ENCODE peak calls at places on chromosomes 4 and X, in five cellular contexts. M, B, W, Y and A are unnamed samples. For H3K9me3, the result is how much of the 10 kb centered on the place peaks cover.

GRCh38 chr4:20805716-20806115 is 105.5 kb downstream of the PACRGL start:
- DNase-seq in M (no peak), B (no peak), W (no peak), Y (no peak), A (no peak)

GRCh38 chr4:95232358-95233156 is 316.2 kb downstream of the UNC5C start:
- DNase-seq in M (no peak), B (no peak), W (no peak), Y (no peak), A (no peak)

GRCh38 chrX:118883994-118884393 is 60.4 kb downstream of the ZCCHC12 start:
- DNase-seq in M (no peak), B (peak), W (no peak), Y (no peak), A (no peak)

GRCh38 chrX:16711219-16712115 is 1.0 kb downstream of the CTPS2 start:
- DNase-seq in M (no peak), B (peak), W (no peak), Y (no peak), A (peak)

GRCh38 chr4:119683518-119683917 is 54.9 kb upstream of the PDE5A start:
- DNase-seq in M (no peak), B (no peak), W (no peak), Y (no peak), A (no peak)

GRCh38 chr4:151537726-151538125 is 128.8 kb downstream of the FHIP1A start:
- DNase-seq in M (no peak), B (no peak), W (no peak), Y (no peak), A (no peak)

GRCh38 chrX:13051529-13052172 is 7.2 kb upstream of the FAM9C start:
- DNase-seq in M (no peak), B (no peak), W (peak), Y (no peak), A (no peak)

GRCh38 chrX:16160729-16161128 is 6.6 kb upstream of the MAGEB17 start:
- DNase-seq in M (peak), B (no peak), W (no peak), Y (no peak), A (no peak)

GRCh38 chrX:11597479-11597878 is 68.2 kb downstream of the ARHGAP6 start:
- DNase-seq in M (no peak), B (no peak), W (no peak), Y (no peak), A (no peak)

GRCh38 chrX:26918633-26919032 is 544.5 kb downstream of the PPP4R3C start:
- DNase-seq in M (no peak), B (peak), W (no peak), Y (no peak), A (peak)

GRCh38 chrX:107025538-107025937 is 25.5 kb upstream of the MORC4 start:
- DNase-seq in M (peak), B (peak), W (no peak), Y (no peak), A (peak)

GRCh38 chrX:40449956-40450701 is 130.6 kb upstream of the ATP6AP2 start:
- DNase-seq in M (no peak), B (no peak), W (no peak), Y (no peak), A (peak)

GRCh38 chrX:638482-639131 is 8.0 kb downstream of the SHOX start:
- DNase-seq in M (no peak), B (no peak), W (no peak), Y (no peak), A (no peak)

GRCh38 chr4:103449285-103449684 is 251.1 kb upstream of the CENPE start:
- DNase-seq in M (no peak), B (no peak), W (no peak), Y (no peak), A (no peak)

GRCh38 chr4:256492-256891 is 48.8 kb downstream of the ZNF732 start:
- DNase-seq in M (no peak), B (no peak), W (no peak), Y (no peak), A (no peak)
- H3K9me3 ChIP-seq in M (under half), B (under half), W (under half), Y (half or more), A (under half)

GRCh38 chr4:8894424-8894816 is 22.8 kb upstream of the HMX1 start:
- DNase-seq in M (no peak), B (no peak), W (no peak), Y (no peak), A (no peak)

GRCh38 chr4:8892556-8893226 is 21.1 kb upstream of the HMX1 start:
- DNase-seq in M (no peak), B (no peak), W (no peak), Y (no peak), A (peak)

GRCh38 chr4:8895295-8895694 is 23.7 kb upstream of the HMX1 start:
- DNase-seq in M (no peak), B (no peak), W (no peak), Y (no peak), A (no peak)

GRCh38 chr4:8893227-8893623 is 21.6 kb upstream of the HMX1 start:
- DNase-seq in M (no peak), B (no peak), W (no peak), Y (no peak), A (no peak)

GRCh38 chr4:8893624-8894423 is 22.2 kb upstream of the HMX1 start:
- DNase-seq in M (no peak), B (no peak), W (no peak), Y (no peak), A (no peak)
- TF ChIP-seq CHD2 in M (no peak), B (no peak), W (no peak), Y (no peak), A (no peak)

GRCh38 chr4:65917486-65917885 is 247.2 kb upstream of the EPHA5 start:
- DNase-seq in M (no peak), B (no peak), W (no peak), Y (no peak), A (no peak)
- H3K4me2 ChIP-seq in M (no peak), B (no peak), W (no peak), Y (no peak), A (no peak)

DNA sequence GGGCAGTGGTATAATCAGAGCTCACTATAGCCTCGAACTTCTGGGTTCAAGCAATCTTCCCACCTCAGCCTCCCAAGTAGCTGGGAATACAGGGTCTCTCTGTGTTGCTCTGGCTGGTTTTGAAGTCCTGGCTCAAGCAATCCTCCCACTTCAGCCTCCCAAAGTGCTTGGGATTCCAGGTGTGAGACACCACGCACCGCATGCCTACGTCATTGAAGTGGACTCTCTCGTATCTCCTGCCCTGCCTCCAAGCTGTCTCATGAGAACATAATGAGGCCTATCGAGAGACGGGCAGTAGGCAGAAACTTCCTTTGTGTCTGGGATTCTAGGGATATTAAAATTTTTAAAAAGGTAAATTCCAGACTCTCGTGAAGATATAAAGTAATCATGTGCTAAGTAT is 65.0 kb upstream of the NLGN4X start:
- DNase-seq in M (no peak), B (no peak), W (no peak), Y (no peak), A (no peak)
- H3K9me3 ChIP-seq in M (under half), B (under half), W (under half), Y (under half), A (under half)

GRCh38 chr4:38924266-38924827 is 56.7 kb downstream of the FAM114A1 start:
- DNase-seq in M (no peak), B (no peak), W (no peak), Y (no peak), A (no peak)
- TF ChIP-seq CHD2 in M (no peak), B (no peak), W (no peak), Y (no peak), A (no peak)

GRCh38 chrX:23898412-23898959 is 9.3 kb downstream of the APOO start:
- DNase-seq in M (no peak), B (no peak), W (no peak), Y (no peak), A (no peak)

GRCh38 chrX:23901065-23901464 is 6.7 kb downstream of the APOO start:
- DNase-seq in M (peak), B (no peak), W (no peak), Y (no peak), A (no peak)

GRCh38 chrX:23900220-23900797 is 7.4 kb downstream of the APOO start:
- DNase-seq in M (no peak), B (no peak), W (no peak), Y (no peak), A (no peak)

GRCh38 chrX:23901805-23902204 is 5.9 kb downstream of the APOO start:
- DNase-seq in M (peak), B (peak), W (peak), Y (no peak), A (peak)

GRCh38 chrX:23896983-23897382 is 10.8 kb downstream of the APOO start:
- DNase-seq in M (no peak), B (no peak), W (no peak), Y (no peak), A (no peak)
- H3K4me2 ChIP-seq in M (peak), B (no peak), W (no peak), Y (no peak), A (no peak)

GRCh38 chrX:82764521-82764920 is 743.6 kb upstream of the POU3F4 start:
- DNase-seq in M (no peak), B (no peak), W (no peak), Y (no peak), A (no peak)
- H3K9me3 ChIP-seq in M (under half), B (under half), W (under half), Y (under half), A (under half)

DNA sequence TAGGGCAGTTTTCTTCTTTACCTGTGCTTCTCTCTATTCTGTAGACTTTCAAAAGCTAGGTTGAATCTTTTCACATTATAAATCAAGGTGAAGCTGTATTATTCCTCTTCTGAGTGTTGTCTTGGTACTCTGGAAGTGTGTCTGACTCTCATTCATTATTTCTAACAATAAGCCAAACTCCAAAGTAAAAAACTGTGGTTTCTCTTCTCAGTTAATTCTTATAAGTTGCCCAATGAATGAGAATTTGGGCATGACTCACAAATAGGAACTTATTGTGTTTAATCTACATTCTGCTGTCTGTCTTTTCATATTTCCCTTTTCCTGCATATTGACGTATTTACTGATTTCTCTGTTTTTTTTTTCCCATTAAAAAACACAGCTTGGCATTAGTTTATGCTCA is 714.5 kb downstream of the CCSER1 start:
- DNase-seq in M (no peak), B (no peak), W (no peak), Y (no peak), A (no peak)
- TF ChIP-seq CHD2 in M (no peak), B (no peak), W (no peak), Y (no peak), A (no peak)

DNA sequence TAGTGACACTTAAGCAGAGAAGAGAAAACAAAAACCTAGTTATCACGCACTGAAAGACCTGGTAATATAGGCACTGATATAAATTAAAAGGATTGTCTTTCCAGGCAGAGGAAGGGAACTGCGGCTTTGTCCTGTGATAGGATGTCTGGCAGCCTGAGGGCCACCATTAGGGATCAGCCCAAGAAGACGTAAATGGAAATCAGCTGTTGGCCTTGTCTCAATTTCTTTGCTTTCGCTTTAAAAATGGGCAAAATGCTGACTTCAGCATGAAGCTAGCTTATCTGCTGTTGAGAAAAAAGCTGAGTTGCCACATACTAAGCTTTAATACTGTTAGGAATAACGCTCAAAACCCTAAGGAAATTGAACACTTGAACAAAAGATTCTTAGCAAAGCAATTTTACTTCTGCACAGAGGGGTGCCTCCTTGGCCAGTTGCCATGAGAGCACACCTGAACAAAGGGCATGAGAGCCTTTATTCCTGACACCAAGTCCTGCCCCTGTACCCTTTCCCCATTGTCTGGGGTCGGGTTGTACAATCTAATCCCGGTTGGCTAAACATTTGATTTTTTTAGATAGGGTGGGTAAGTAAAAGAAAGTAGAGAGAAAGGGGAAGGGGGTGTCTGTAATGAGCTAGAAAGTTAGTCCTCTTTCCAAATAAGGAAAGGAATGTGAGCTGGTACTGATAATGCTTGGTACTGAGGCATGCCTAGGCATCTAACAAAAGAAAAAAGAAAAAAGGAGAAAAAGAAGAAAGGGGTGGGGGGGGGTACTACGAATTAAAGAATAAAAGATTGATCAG is 85.2 kb upstream of the UCP1 start:
- DNase-seq in M (no peak), B (no peak), W (no peak), Y (no peak), A (peak)
- H3K4me2 ChIP-seq in M (no peak), B (no peak), W (no peak), Y (peak), A (peak)

GRCh38 chr4:211033-211511 is 86.8 kb downstream of the ZNF718 start:
- DNase-seq in M (no peak), B (no peak), W (peak), Y (no peak), A (no peak)

GRCh38 chr4:200936-201335 is 76.6 kb downstream of the ZNF718 start:
- DNase-seq in M (no peak), B (no peak), W (no peak), Y (no peak), A (no peak)

GRCh38 chr4:205097-205756 is 80.9 kb downstream of the ZNF718 start:
- DNase-seq in M (no peak), B (no peak), W (no peak), Y (no peak), A (no peak)

GRCh38 chr4:206054-206453 is 81.8 kb downstream of the ZNF718 start:
- DNase-seq in M (no peak), B (no peak), W (no peak), Y (no peak), A (no peak)
- H3K9me3 ChIP-seq in M (under half), B (under half), W (under half), Y (under half), A (under half)